ENCODE peak calls at places on chromosomes 13 and 19, in four cellular contexts. K, E, C and P are unnamed samples.

GRCh38 chr19:10209305-10209704 is 14.6 kb upstream of the DNMT1 start:
- DNase-seq in K (no peak), E (no peak), C (no peak), P (no peak)

GRCh38 chr13:74574964-74575728 is 440.9 kb upstream of the KLF12 start:
- DNase-seq in K (no peak), E (no peak), C (no peak), P (no peak)

GRCh38 chr13:99941086-99941485 is 30.5 kb downstream of the ZIC5 start:
- DNase-seq in K (no peak), E (no peak), C (peak), P (no peak)

GRCh38 chr13:110349239-110349638 is 42.2 kb downstream of the COL4A2 start:
- DNase-seq in K (no peak), E (no peak), C (no peak), P (no peak)

GRCh38 chr19:22144394-22144793 is 52.4 kb downstream of the ZNF676 start:
- DNase-seq in K (peak), E (peak), C (no peak), P (no peak)

GRCh38 chr13:49629947-49630346 is 1.6 kb downstream of the ARL11 start:
- DNase-seq in K (no peak), E (no peak), C (no peak), P (no peak)

GRCh38 chr13:111537843-111538499 is 217.5 kb downstream of the TEX29 start:
- DNase-seq in K (no peak), E (no peak), C (no peak), P (no peak)

GRCh38 chr13:30022796-30023195 is 172.4 kb upstream of the UBL3 start:
- DNase-seq in K (no peak), E (no peak), C (no peak), P (no peak)

GRCh38 chr13:45809810-45810394 is 41.7 kb downstream of the SIAH3 start:
- DNase-seq in K (no peak), E (no peak), C (no peak), P (no peak)

GRCh38 chr19:14940266-14940665 is 1.0 kb upstream of the OR7C2 start:
- DNase-seq in K (no peak), E (no peak), C (no peak), P (no peak)

GRCh38 chr19:2791876-2792275 is 6.6 kb downstream of the THOP1 start:
- DNase-seq in K (no peak), E (no peak), C (no peak), P (no peak)

GRCh38 chr19:6577410-6578125 is 13.4 kb downstream of the CD70 start:
- DNase-seq in K (no peak), E (peak), C (peak), P (no peak)

GRCh38 chr13:96027496-96027895 is 25.7 kb downstream of the UGGT2 start:
- DNase-seq in K (no peak), E (no peak), C (no peak), P (no peak)

GRCh38 chr19:13417054-13417453 is 89.2 kb downstream of the CACNA1A start:
- DNase-seq in K (no peak), E (no peak), C (no peak), P (no peak)

GRCh38 chr13:40981361-40981760 is 37.8 kb downstream of the ELF1 start:
- DNase-seq in K (no peak), E (no peak), C (no peak), P (no peak)

GRCh38 chr19:6062274-6062673 is 48.0 kb downstream of the RFX2 start:
- DNase-seq in K (no peak), E (no peak), C (peak), P (peak)

GRCh38 chr19:29666634-29667389 is 1.6 kb downstream of the PLEKHF1 start:
- DNase-seq in K (no peak), E (no peak), C (peak), P (peak)

GRCh38 chr13:25890671-25891212 is 161.1 kb downstream of the SHISA2 start:
- DNase-seq in K (no peak), E (no peak), C (no peak), P (no peak)

GRCh38 chr13:88840085-88840484 is 1168.9 kb downstream of the SLITRK5 start:
- DNase-seq in K (no peak), E (no peak), C (no peak), P (no peak)

GRCh38 chr13:99967884-99968520 is 3.6 kb downstream of the ZIC5 start:
- DNase-seq in K (no peak), E (peak), C (no peak), P (no peak)

GRCh38 chr13:98214008-98214643 is 37.1 kb upstream of the RNF113B start:
- DNase-seq in K (no peak), E (no peak), C (no peak), P (no peak)

GRCh38 chr13:47426126-47426849 is 529.4 kb upstream of the HTR2A start:
- DNase-seq in K (no peak), E (no peak), C (peak), P (no peak)

GRCh38 chr13:39462456-39462855 is 140.5 kb downstream of the LHFPL6 start:
- DNase-seq in K (no peak), E (no peak), C (no peak), P (no peak)

GRCh38 chr19:8208710-8209110 is 460 bp upstream of the CERS4 start:
- DNase-seq in K (no peak), E (no peak), C (peak), P (no peak)
- H3K4me3 ChIP-seq in K (peak), E (peak), C (peak), P (peak)

DNA sequence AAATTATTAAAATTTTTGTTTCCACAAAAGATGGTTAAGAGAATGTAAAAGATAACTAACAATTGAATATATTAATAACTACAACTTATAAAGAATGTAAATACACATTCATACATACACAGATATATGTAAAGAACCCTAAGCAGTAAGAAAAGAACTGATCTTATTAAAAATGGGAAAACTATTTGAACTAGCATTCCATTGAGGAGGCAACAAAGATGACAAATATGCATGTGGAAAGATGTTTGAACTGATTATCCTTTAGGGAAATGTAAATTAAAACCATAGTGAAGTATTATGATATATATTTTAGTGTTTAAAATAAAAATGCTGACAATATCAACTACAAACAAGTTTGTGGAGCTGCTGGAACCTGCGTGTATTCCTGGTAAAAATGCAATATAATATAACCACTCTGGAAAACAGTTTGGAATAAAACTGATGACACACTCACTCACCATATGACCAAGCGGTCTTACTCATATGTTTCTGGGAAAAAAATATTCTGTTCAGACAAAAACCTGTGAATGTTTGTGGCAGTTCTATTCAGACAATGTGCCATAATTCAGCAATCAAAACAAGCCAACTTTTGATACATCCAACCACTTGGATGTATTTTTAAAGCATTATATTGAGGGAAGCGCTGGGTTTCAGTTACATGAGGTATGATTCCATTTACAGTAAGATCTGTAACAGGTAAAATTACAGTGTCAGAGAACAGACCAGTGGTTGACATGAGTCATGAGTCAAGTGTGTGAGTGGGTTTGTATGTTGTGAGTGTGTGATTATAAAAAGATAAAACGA is 694.4 kb upstream of the SLITRK5 start:
- DNase-seq in K (no peak), E (no peak), C (no peak), P (no peak)
- H3K4me3 ChIP-seq in K (no peak), E (no peak), C (no peak), P (no peak)

DNA sequence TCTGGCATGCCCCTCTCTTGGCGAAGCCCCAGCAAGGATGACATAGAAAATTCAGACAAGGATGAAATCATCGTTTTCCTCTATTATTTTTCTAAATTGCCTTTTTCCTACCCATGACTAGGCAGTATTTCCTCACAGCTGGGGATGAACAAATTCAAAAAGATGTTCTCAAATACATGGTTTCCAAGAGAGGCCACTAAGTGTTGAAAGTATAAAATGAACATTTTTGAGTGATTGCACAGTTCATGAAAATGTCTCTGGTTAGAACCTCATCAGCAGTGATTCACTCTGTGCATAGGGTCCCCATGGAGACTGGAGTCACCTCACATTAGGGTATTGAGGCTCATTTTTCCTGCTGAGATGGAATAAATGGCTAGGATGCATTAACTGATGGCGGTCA is 373.7 kb downstream of the DNAJC15 start:
- DNase-seq in K (no peak), E (no peak), C (no peak), P (no peak)
- H3K4me3 ChIP-seq in K (no peak), E (no peak), C (no peak), P (no peak)

GRCh38 chr19:50432658-50433057 is at the start of gene MYBPC2:
- DNase-seq in K (no peak), E (no peak), C (no peak), P (no peak)

GRCh38 chr19:50431343-50432220 is 1.1 kb upstream of the MYBPC2 start:
- DNase-seq in K (peak), E (peak), C (peak), P (peak)

GRCh38 chr19:50428768-50429463 is 3.8 kb upstream of the MYBPC2 start:
- DNase-seq in K (no peak), E (no peak), C (no peak), P (no peak)

GRCh38 chr19:50432221-50432626 is 468 bp upstream of the MYBPC2 start:
- DNase-seq in K (no peak), E (no peak), C (no peak), P (no peak)

GRCh38 chr19:50430888-50431342 is 1.8 kb upstream of the MYBPC2 start:
- DNase-seq in K (no peak), E (no peak), C (no peak), P (no peak)
- H3K4me3 ChIP-seq in K (peak), E (peak), C (peak), P (peak)

DNA sequence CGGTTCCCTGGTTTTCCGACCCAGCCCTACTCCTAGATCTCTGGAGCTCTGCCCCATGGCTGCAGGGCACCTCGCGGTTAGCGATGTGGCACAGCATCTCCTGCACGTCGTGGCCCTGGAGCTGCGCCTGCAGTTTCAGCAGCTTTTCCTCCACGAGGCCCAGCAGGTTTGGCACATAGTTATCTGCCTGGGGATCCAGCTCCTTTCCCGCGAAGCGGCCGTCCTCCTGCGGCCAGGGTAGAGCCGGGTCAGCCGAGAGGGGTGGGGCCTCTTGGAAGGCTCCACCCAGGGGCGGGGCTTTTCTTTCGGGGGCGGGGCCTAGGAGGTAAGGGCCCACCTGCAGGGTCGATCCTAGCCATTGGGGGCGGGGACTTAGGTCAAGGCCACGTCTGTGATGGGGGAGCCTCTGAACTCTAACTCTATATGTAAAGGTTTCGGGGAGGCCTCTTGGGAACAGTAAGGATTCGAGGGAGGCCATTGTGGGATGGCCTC is 2.5 kb upstream of the RGL3 start:
- DNase-seq in K (no peak), E (peak), C (peak), P (no peak)
- H3K4me3 ChIP-seq in K (no peak), E (peak), C (peak), P (peak)